ENCODE peak calls at places on chromosomes 7 and 10, in five cellular contexts. One of them, this sample, is unnamed.

GRCh38 chr10:132637477-132638129 is 100.0 kb downstream of the INPP5A start:
- DNase-seq in M059J: peak; percentile 64
- DNase-seq in HEK293T: peak; percentile 81
- DNase-seq in iPS-NIHi11: peak; percentile 81
- DNase-seq in activated CD4-positive, alpha-beta T cell treated with anti-CD3 and anti-CD28 coated beads for 24 hours: no peak
- DNase-seq in this sample: peak; percentile 91

GRCh38 chr10:13698217-13698616 is 111.5 kb downstream of the PRPF18 start:
- DNase-seq in M059J: no peak
- DNase-seq in HEK293T: no peak
- DNase-seq in iPS-NIHi11: no peak
- DNase-seq in activated CD4-positive, alpha-beta T cell treated with anti-CD3 and anti-CD28 coated beads for 24 hours: no peak
- DNase-seq in this sample: no peak

GRCh38 chr7:74544706-74545469 is 91.2 kb downstream of the GTF2IRD1 start:
- DNase-seq in M059J: peak; percentile 41
- DNase-seq in HEK293T: peak; percentile 44
- DNase-seq in iPS-NIHi11: peak; percentile 83
- DNase-seq in activated CD4-positive, alpha-beta T cell treated with anti-CD3 and anti-CD28 coated beads for 24 hours: peak; percentile 30
- DNase-seq in this sample: peak; percentile 88

GRCh38 chr10:86961481-86962091 is 3.2 kb downstream of the SNCG start:
- DNase-seq in M059J: peak; percentile 77
- DNase-seq in HEK293T: no peak
- DNase-seq in iPS-NIHi11: no peak
- DNase-seq in activated CD4-positive, alpha-beta T cell treated with anti-CD3 and anti-CD28 coated beads for 24 hours: no peak
- DNase-seq in this sample: peak; percentile 37

GRCh38 chr7:83732305-83732704 is 83.4 kb upstream of the SEMA3E start:
- DNase-seq in M059J: no peak
- DNase-seq in HEK293T: no peak
- DNase-seq in iPS-NIHi11: no peak
- DNase-seq in activated CD4-positive, alpha-beta T cell treated with anti-CD3 and anti-CD28 coated beads for 24 hours: no peak
- DNase-seq in this sample: no peak

GRCh38 chr10:126233182-126233581 is 155.1 kb downstream of the ADAM12 start:
- DNase-seq in M059J: no peak
- DNase-seq in HEK293T: no peak
- DNase-seq in iPS-NIHi11: no peak
- DNase-seq in activated CD4-positive, alpha-beta T cell treated with anti-CD3 and anti-CD28 coated beads for 24 hours: no peak
- DNase-seq in this sample: no peak

GRCh38 chr7:48962821-48963505 is 38.6 kb downstream of the CDC14C start:
- DNase-seq in M059J: peak; percentile 40
- DNase-seq in HEK293T: no peak
- DNase-seq in iPS-NIHi11: no peak
- DNase-seq in activated CD4-positive, alpha-beta T cell treated with anti-CD3 and anti-CD28 coated beads for 24 hours: no peak
- DNase-seq in this sample: peak; percentile 9

GRCh38 chr10:44216073-44216472 is 168.8 kb downstream of the CXCL12 start:
- DNase-seq in M059J: no peak
- DNase-seq in HEK293T: no peak
- DNase-seq in iPS-NIHi11: no peak
- DNase-seq in activated CD4-positive, alpha-beta T cell treated with anti-CD3 and anti-CD28 coated beads for 24 hours: no peak
- DNase-seq in this sample: no peak

GRCh38 chr10:113993489-113993932 is 50.2 kb upstream of the ADRB1 start:
- DNase-seq in M059J: no peak
- DNase-seq in HEK293T: no peak
- DNase-seq in iPS-NIHi11: no peak
- DNase-seq in activated CD4-positive, alpha-beta T cell treated with anti-CD3 and anti-CD28 coated beads for 24 hours: no peak
- DNase-seq in this sample: no peak

GRCh38 chr7:91082038-91082437 is 182.2 kb upstream of the FZD1 start:
- DNase-seq in M059J: peak; percentile 44
- DNase-seq in HEK293T: no peak
- DNase-seq in iPS-NIHi11: no peak
- DNase-seq in activated CD4-positive, alpha-beta T cell treated with anti-CD3 and anti-CD28 coated beads for 24 hours: no peak
- DNase-seq in this sample: no peak

GRCh38 chr10:68156373-68157185 is 47.3 kb downstream of the MYPN start:
- DNase-seq in M059J: peak; percentile 70
- DNase-seq in HEK293T: peak; percentile 48
- DNase-seq in iPS-NIHi11: peak; percentile 45
- DNase-seq in activated CD4-positive, alpha-beta T cell treated with anti-CD3 and anti-CD28 coated beads for 24 hours: peak; percentile 45
- DNase-seq in this sample: peak; percentile 41

GRCh38 chr10:28661035-28661434 is 16.3 kb upstream of the BAMBI start:
- DNase-seq in M059J: peak; percentile 65
- DNase-seq in HEK293T: no peak
- DNase-seq in iPS-NIHi11: no peak
- DNase-seq in activated CD4-positive, alpha-beta T cell treated with anti-CD3 and anti-CD28 coated beads for 24 hours: no peak
- DNase-seq in this sample: no peak

GRCh38 chr7:42231043-42231442 is 6.0 kb downstream of the GLI3 start:
- DNase-seq in M059J: no peak
- DNase-seq in HEK293T: no peak
- DNase-seq in iPS-NIHi11: no peak
- DNase-seq in activated CD4-positive, alpha-beta T cell treated with anti-CD3 and anti-CD28 coated beads for 24 hours: no peak
- DNase-seq in this sample: no peak

GRCh38 chr7:19776981-19777380 is 3.6 kb upstream of the TMEM196 start:
- DNase-seq in M059J: no peak
- DNase-seq in HEK293T: no peak
- DNase-seq in iPS-NIHi11: no peak
- DNase-seq in activated CD4-positive, alpha-beta T cell treated with anti-CD3 and anti-CD28 coated beads for 24 hours: no peak
- DNase-seq in this sample: no peak

This sample was measured in H7.